ENCODE peak calls at places on chromosomes 6 and 20, in six cellular contexts. S, A, Q, K, Z and X are unnamed samples.

GRCh38 chr6:108268845-108269244 is 8.0 kb upstream of the SNX3 start:
- DNase-seq in S (no peak), A (peak; percentile 1), Q (no peak), K (no peak), Z (no peak), X (no peak)

GRCh38 chr6:133187657-133188453 is 53.3 kb upstream of the EYA4 start:
- DNase-seq in S (no peak), A (no peak), Q (no peak), K (peak; percentile 54), Z (peak; percentile 23), X (no peak)

GRCh38 chr6:72212686-72213085 is 326.3 kb downstream of the RIMS1 start:
- DNase-seq in S (no peak), A (no peak), Q (no peak), K (no peak), Z (no peak), X (no peak)

GRCh38 chr6:138129190-138129589 is 22.0 kb upstream of the PERP start:
- DNase-seq in S (no peak), A (no peak), Q (no peak), K (no peak), Z (no peak), X (no peak)

GRCh38 chr6:108556864-108557493 is 3.7 kb upstream of the FOXO3 start:
- DNase-seq in S (no peak), A (no peak), Q (no peak), K (peak; percentile 85), Z (no peak), X (no peak)

GRCh38 chr6:72622094-72622540 is 253 bp downstream of the KCNQ5 start:
- DNase-seq in S (peak; percentile 30), A (no peak), Q (peak; percentile 37), K (no peak), Z (peak; percentile 80), X (no peak)

GRCh38 chr6:168196881-168197635 is 118.0 kb upstream of the FRMD1 start:
- DNase-seq in S (no peak), A (no peak), Q (no peak), K (no peak), Z (no peak), X (no peak)

GRCh38 chr6:44972710-44973109 is 355.4 kb upstream of the RUNX2 start:
- DNase-seq in S (no peak), A (no peak), Q (no peak), K (no peak), Z (no peak), X (no peak)

GRCh38 chr20:38046572-38046971 is 13.0 kb downstream of the RPRD1B start:
- DNase-seq in S (no peak), A (no peak), Q (no peak), K (no peak), Z (no peak), X (no peak)

GRCh38 chr6:26223677-26224546 is 136.7 kb downstream of the HFE start:
- DNase-seq in S (peak; percentile 79), A (peak; percentile 89), Q (no peak), K (peak; percentile 98), Z (peak; percentile 94), X (no peak)

GRCh38 chr6:143027058-143027457 is 33.6 kb upstream of the AIG1 start:
- DNase-seq in S (peak; percentile 32), A (peak; percentile 31), Q (peak; percentile 63), K (peak; percentile 39), Z (peak; percentile 35), X (no peak)

GRCh38 chr6:15338462-15338861 is 92.6 kb downstream of the JARID2 start:
- DNase-seq in S (no peak), A (no peak), Q (no peak), K (no peak), Z (no peak), X (no peak)

GRCh38 chr20:63124782-63125580 is 91.0 kb downstream of the YTHDF1 start:
- DNase-seq in S (no peak), A (no peak), Q (peak; percentile 2), K (no peak), Z (no peak), X (no peak)

GRCh38 chr6:78629154-78629721 is 238.1 kb upstream of the IRAK1BP1 start:
- DNase-seq in S (no peak), A (peak; percentile 45), Q (peak; percentile 12), K (peak; percentile 25), Z (peak; percentile 4), X (no peak)

GRCh38 chr20:15643713-15644112 is 929.5 kb downstream of the KIF16B start:
- DNase-seq in S (no peak), A (no peak), Q (no peak), K (peak; percentile 15), Z (peak; percentile 1), X (no peak)

GRCh38 chr6:33621396-33622388 is 570 bp downstream of the ITPR3 start:
- DNase-seq in S (peak; percentile 60), A (no peak), Q (peak; percentile 39), K (no peak), Z (peak; percentile 40), X (no peak)

GRCh38 chr20:17709361-17710293 is 9.9 kb downstream of the BANF2 start:
- DNase-seq in S (no peak), A (no peak), Q (no peak), K (no peak), Z (no peak), X (no peak)

GRCh38 chr20:1280421-1281102 is 14.5 kb downstream of the SNPH start:
- DNase-seq in S (no peak), A (no peak), Q (no peak), K (no peak), Z (no peak), X (no peak)

GRCh38 chr6:37393530-37393929 is 39.5 kb upstream of the CMTR1 start:
- DNase-seq in S (no peak), A (no peak), Q (no peak), K (no peak), Z (no peak), X (no peak)

GRCh38 chr6:140921366-140922226 is 1211.1 kb upstream of the GJE1 start:
- DNase-seq in S (peak; percentile 19), A (peak; percentile 64), Q (no peak), K (peak; percentile 89), Z (peak; percentile 84), X (peak; percentile 65)

GRCh38 chr6:131183427-131184095 is 48.3 kb downstream of the AKAP7 start:
- DNase-seq in S (no peak), A (no peak), Q (no peak), K (no peak), Z (no peak), X (no peak)

GRCh38 chr6:137975058-137975940 is 108.2 kb downstream of the TNFAIP3 start:
- DNase-seq in S (no peak), A (no peak), Q (no peak), K (peak; percentile 36), Z (peak; percentile 12), X (no peak)

GRCh38 chr6:33620158-33620583 is 951 bp upstream of the ITPR3 start:
- DNase-seq in S (peak; percentile 63), A (no peak), Q (peak; percentile 49), K (no peak), Z (peak; percentile 60), X (no peak)

GRCh38 chr6:88916615-88917198 is 46.7 kb downstream of the RNGTT start:
- DNase-seq in S (no peak), A (no peak), Q (no peak), K (no peak), Z (no peak), X (no peak)

GRCh38 chr6:36235309-36235708 is 34.6 kb upstream of the PNPLA1 start:
- DNase-seq in S (no peak), A (no peak), Q (no peak), K (no peak), Z (no peak), X (no peak)

GRCh38 chr6:90490030-90490429 is 96.8 kb downstream of the MAP3K7 start:
- DNase-seq in S (no peak), A (no peak), Q (no peak), K (no peak), Z (no peak), X (no peak)

DNA sequence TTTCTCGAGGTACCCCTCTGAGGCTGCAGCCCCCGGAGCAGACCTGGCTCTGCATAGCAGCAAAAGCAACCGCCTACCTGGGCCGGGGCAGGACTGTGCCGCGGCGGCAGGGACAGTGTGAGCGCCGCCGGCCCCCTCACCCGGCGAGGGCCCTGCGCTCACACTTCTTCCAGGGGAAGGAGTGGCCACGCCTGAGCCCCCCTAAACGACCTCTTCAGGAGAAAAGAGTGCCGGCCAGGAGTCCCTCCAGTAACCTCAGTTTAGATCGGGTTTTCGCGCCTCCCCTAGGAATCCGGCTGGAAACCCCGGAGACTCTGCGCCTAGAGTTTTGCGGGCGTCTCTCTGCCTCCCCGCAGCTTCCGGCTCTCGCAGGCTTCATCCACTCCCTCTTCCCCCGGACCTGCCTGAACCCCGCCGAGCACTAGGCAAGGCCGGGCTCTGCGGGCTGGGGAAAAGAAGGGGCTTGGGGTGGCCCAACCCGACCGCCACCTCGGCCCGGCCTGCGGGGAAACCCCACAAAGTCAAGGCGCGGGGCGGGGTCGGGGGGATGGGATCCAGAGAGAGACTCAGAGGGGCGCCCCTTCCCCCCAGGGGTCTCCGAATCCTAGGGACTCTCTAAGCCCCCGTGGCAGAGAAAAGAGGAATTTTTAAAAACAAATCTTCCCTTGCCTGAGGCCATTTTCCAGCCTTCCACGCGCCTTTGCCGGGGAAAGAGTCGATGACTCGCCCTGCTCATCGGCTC is 558 bp downstream of the LINC00237 start:
- DNase-seq in S (no peak), A (no peak), Q (no peak), K (no peak), Z (no peak), X (no peak)
- H3K4me3 ChIP-seq in S (no peak overlapping the region), A (no peak overlapping the region), Q (no peak overlapping the region), K (no peak overlapping the region), Z (peak overlapping the region; percentile 23), X (no peak overlapping the region)

GRCh38 chr20:40599987-40600386 is 89.0 kb downstream of the MAFB start:
- DNase-seq in S (no peak), A (no peak), Q (no peak), K (no peak), Z (no peak), X (no peak)
- TF ChIP-seq CTCF in S (no peak), A (no peak), Q (no peak), K (no peak), Z (no peak), X (no peak)

GRCh38 chr6:57097596-57097995 is 7.6 kb downstream of the ZNF451 start:
- DNase-seq in S (no peak), A (peak; percentile 17), Q (no peak), K (no peak), Z (no peak), X (no peak)
- H3K36me3 ChIP-seq in S (peaks cover 29% of the 10 kb centered on the region), A (peaks cover 49% of the 10 kb centered on the region), Q (peaks cover 12% of the 10 kb centered on the region), K (peaks cover 18% of the 10 kb centered on the region), Z (peaks cover 57% of the 10 kb centered on the region), X (no peaks in the 10 kb centered on the region)

DNA sequence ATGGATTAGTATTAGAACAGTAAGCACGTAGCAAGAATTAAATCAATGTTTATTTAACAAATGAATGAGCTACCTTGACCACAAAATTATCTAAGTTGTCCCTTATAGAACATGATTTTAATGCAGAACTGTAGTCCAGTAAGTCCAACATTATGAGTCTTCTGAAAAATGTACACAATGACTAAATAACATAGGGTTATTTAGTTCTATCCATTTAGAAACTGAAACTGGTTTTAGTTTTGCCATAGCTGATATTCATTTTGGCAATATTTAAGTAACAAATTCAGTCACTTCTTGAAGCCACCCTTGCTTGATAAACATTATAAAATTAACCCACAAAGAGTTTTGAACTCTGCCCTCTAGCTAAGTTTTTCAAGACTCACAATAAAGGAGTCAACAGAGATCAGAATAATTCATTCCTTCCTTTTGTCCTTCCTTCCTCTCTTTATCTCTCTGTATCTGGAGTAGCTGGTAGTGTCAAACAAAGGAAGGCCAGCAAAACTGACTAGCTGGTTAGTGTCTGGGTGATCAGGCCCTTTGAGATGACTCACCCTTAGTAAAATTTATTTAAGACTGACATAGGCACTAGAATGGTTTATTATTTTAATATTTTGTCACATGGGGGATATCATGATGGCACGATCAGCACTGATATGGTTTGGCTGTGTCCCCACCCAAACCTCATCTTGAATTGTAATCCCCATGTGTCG is 115.1 kb downstream of the BTBD9 start:
- DNase-seq in S (no peak), A (peak; percentile 29), Q (no peak), K (peak; percentile 42), Z (no peak), X (no peak)
- H3K4me3 ChIP-seq in S (no peak overlapping the region), A (no peak overlapping the region), Q (no peak overlapping the region), K (no peak overlapping the region), Z (no peak overlapping the region), X (no peak overlapping the region)